ENCODE peak calls at places on chromosomes 1 and 21, in ten cellular contexts. W, K, T, I, D, A, Q, F, C and B are unnamed samples.

GRCh38 chr1:33378976-33379375 is 51.9 kb downstream of the PHC2 start:
- DNase-seq in W (no peak), K (no peak), T (no peak), I (no peak), D (no peak), A (no peak), Q (no peak), F (no peak), C (no peak), B (no peak)

GRCh38 chr1:20587639-20588017 is 1.3 kb upstream of the CDA start:
- DNase-seq in W (no peak), K (no peak), T (no peak), I (peak; percentile 63), D (no peak), A (no peak), Q (no peak), F (no peak), C (peak; percentile 63), B (no peak)

GRCh38 chr1:212760126-212760823 is 31.3 kb downstream of the NSL1 start:
- DNase-seq in W (peak; percentile 24), K (no peak), T (no peak), I (no peak), D (no peak), A (no peak), Q (no peak), F (no peak), C (no peak), B (peak; percentile 52)

GRCh38 chr1:156826596-156826995 is 9.9 kb upstream of the SH2D2A start:
- DNase-seq in W (no peak), K (no peak), T (no peak), I (peak; percentile 34), D (no peak), A (no peak), Q (no peak), F (no peak), C (no peak), B (no peak)

GRCh38 chr1:244642988-244643387 is 9.9 kb upstream of the DESI2 start:
- DNase-seq in W (no peak), K (no peak), T (no peak), I (no peak), D (no peak), A (no peak), Q (no peak), F (no peak), C (no peak), B (no peak)

GRCh38 chr1:155012052-155012546 is 9.5 kb downstream of the ZBTB7B start:
- DNase-seq in W (no peak), K (no peak), T (peak; percentile 46), I (no peak), D (peak; percentile 80), A (peak; percentile 71), Q (no peak), F (peak; percentile 72), C (peak; percentile 68), B (peak; percentile 61)

GRCh38 chr21:36538761-36539160 is 58.8 kb upstream of the CLDN14 start:
- DNase-seq in W (no peak), K (no peak), T (no peak), I (no peak), D (no peak), A (no peak), Q (no peak), F (no peak), C (no peak), B (no peak)

GRCh38 chr1:17188889-17189631 is 15.9 kb upstream of the PADI1 start:
- DNase-seq in W (no peak), K (no peak), T (no peak), I (no peak), D (no peak), A (no peak), Q (no peak), F (no peak), C (no peak), B (no peak)

GRCh38 chr1:167401260-167401873 is 117.0 kb downstream of the CD247 start:
- DNase-seq in W (peak; percentile 42), K (no peak), T (no peak), I (peak; percentile 55), D (no peak), A (peak; percentile 34), Q (peak; percentile 62), F (no peak), C (no peak), B (peak; percentile 27)

GRCh38 chr1:24991242-24992037 is 61.4 kb upstream of the RUNX3 start:
- DNase-seq in W (no peak), K (no peak), T (no peak), I (no peak), D (no peak), A (no peak), Q (no peak), F (no peak), C (no peak), B (no peak)

GRCh38 chr1:53860967-53861411 is 22.9 kb upstream of the NDC1 start:
- DNase-seq in W (peak; percentile 28), K (no peak), T (no peak), I (peak; percentile 61), D (no peak), A (peak; percentile 41), Q (no peak), F (peak; percentile 38), C (no peak), B (peak; percentile 55)

GRCh38 chr21:29245104-29245643 is 53.5 kb upstream of the BACH1 start:
- DNase-seq in W (no peak), K (no peak), T (no peak), I (peak; percentile 61), D (no peak), A (no peak), Q (no peak), F (no peak), C (no peak), B (no peak)

GRCh38 chr1:92857817-92858216 is 26.0 kb downstream of the RPL5 start:
- DNase-seq in W (no peak), K (no peak), T (no peak), I (no peak), D (no peak), A (no peak), Q (no peak), F (no peak), C (no peak), B (no peak)

GRCh38 chr1:2801535-2802291 is at the start of gene TTC34:
- DNase-seq in W (peak; percentile 27), K (no peak), T (no peak), I (no peak), D (peak; percentile 13), A (no peak), Q (no peak), F (no peak), C (no peak), B (peak; percentile 34)
- H3K27me3 ChIP-seq in W (no peaks in the 10 kb centered on the region), K (no peaks in the 10 kb centered on the region), T (no peaks in the 10 kb centered on the region), I (no peaks in the 10 kb centered on the region), D (no peaks in the 10 kb centered on the region), A (no peaks in the 10 kb centered on the region), Q (no peaks in the 10 kb centered on the region), F (no peaks in the 10 kb centered on the region), C (peaks cover 87% of the 10 kb centered on the region), B (peaks cover 29% of the 10 kb centered on the region)

GRCh38 chr1:101971309-101971708 is 25.4 kb downstream of the OLFM3 start:
- DNase-seq in W (no peak), K (no peak), T (no peak), I (peak; percentile 0), D (no peak), A (no peak), Q (no peak), F (no peak), C (no peak), B (peak; percentile 68)

GRCh38 chr1:101964708-101965107 is 32.0 kb downstream of the OLFM3 start:
- DNase-seq in W (no peak), K (no peak), T (no peak), I (no peak), D (no peak), A (no peak), Q (no peak), F (no peak), C (no peak), B (peak; percentile 59)

DNA sequence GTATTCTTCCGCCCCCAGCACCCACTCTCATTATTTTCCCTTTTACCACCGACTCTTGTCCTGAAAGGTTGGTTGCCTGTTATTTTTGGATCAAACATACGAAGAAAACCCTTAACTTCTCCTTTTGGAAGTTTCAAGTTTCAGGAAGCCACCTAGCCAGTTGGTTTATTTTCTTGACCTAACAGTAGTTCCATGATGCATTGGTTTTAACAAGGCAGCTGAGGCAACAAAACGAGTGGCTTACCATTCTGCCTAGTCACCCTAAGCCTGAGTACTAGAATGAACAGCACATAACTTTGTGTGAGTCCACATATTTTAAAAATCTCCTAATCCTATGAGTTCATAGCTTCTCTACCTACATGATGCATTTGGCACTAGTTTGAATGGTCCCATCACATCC is 28.9 kb downstream of the OLFM3 start:
- DNase-seq in W (no peak), K (no peak), T (no peak), I (no peak), D (no peak), A (no peak), Q (no peak), F (no peak), C (no peak), B (no peak)
- H3K27ac ChIP-seq in W (no peak overlapping the region), K (no peak overlapping the region), T (no peak overlapping the region), I (no peak overlapping the region), D (no peak overlapping the region), A (no peak overlapping the region), Q (no peak overlapping the region), F (no peak overlapping the region), C (no peak overlapping the region), B (no peak overlapping the region)

DNA sequence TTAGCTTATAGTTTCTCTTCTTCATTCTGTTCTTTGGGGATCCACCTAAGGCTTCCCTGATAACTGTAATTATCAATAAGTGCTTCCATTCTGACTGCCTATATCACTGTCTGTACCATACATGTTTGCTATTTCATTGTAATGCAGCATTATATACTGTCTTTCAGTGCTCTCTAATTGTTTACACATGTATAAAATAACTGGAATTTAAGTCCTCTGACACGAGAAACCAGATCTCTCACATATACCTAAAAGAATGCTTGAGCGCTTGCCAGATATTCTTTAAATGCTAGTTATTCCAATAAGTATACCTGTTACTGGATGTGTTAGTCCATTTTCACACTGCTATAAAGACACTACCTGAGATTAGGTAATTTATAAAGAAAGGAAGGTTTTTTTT is 34.7 kb downstream of the CELF3 start:
- DNase-seq in W (no peak), K (no peak), T (no peak), I (peak; percentile 26), D (no peak), A (no peak), Q (no peak), F (no peak), C (no peak), B (no peak)
- TF ChIP-seq CTCF in W (no peak), K (no peak), T (no peak), I (no peak), D (no peak), A (no peak), Q (no peak), F (no peak), C (no peak), B (no peak)

GRCh38 chr1:232369451-232369850 is 260.5 kb downstream of the SIPA1L2 start:
- DNase-seq in W (no peak), K (no peak), T (no peak), I (no peak), D (no peak), A (no peak), Q (no peak), F (no peak), C (no peak), B (no peak)
- H3K27me3 ChIP-seq in W (no peaks in the 10 kb centered on the region), K (no peaks in the 10 kb centered on the region), T (no peaks in the 10 kb centered on the region), I (no peaks in the 10 kb centered on the region), D (no peaks in the 10 kb centered on the region), A (no peaks in the 10 kb centered on the region), Q (no peaks in the 10 kb centered on the region), F (no peaks in the 10 kb centered on the region), C (no peaks in the 10 kb centered on the region), B (no peaks in the 10 kb centered on the region)